ENCODE peak calls at places on chromosomes 1 and 21, in six cellular contexts. D is mesothelial cell of epicardium, N is body of pancreas, P is IMR-90, I is K562, X is AG04450. M is an unnamed sample.
A peak's percentile ranks its signal among the peaks of the same experiment; 100 is the strongest.

GRCh38 chr1:218384576-218384975 is 39.4 kb downstream of the TGFB2 start:
- DNase-seq in X (no peak), N (no peak), I (no peak), D (no peak), P (peak; percentile 65), M (no peak)

GRCh38 chr1:111653695-111654094 is 34.1 kb downstream of the RAP1A start:
- DNase-seq in I (no peak), P (no peak), N (no peak), D (no peak), X (no peak), M (no peak)

GRCh38 chr1:33612877-33613487 is 140.5 kb downstream of the ZSCAN20 start:
- DNase-seq in D (no peak), N (peak; percentile 75), I (peak; percentile 74), P (peak; percentile 64), X (peak; percentile 43), M (peak; percentile 69)

GRCh38 chr1:7265771-7266371 is 480.6 kb downstream of the CAMTA1 start:
- DNase-seq in P (peak; percentile 97), X (peak; percentile 61), N (peak; percentile 89), D (no peak), I (no peak), M (peak; percentile 91)

GRCh38 chr1:15848143-15848928 is 829 bp downstream of the SPEN start:
- DNase-seq in N (peak; percentile 41), I (no peak), P (peak; percentile 23), D (peak; percentile 23), X (no peak), M (no peak)

GRCh38 chr1:92754000-92754787 is 30.7 kb downstream of the EVI5 start:
- DNase-seq in D (no peak), P (peak; percentile 90), I (no peak), X (peak; percentile 69), N (no peak), M (no peak)

GRCh38 chr21:33380483-33380998 is 22.7 kb upstream of the IFNGR2 start:
- DNase-seq in D (no peak), X (no peak), I (peak; percentile 60), N (peak; percentile 65), P (peak; percentile 96), M (peak; percentile 93)

GRCh38 chr1:48177257-48177656 is 45.3 kb upstream of the SLC5A9 start:
- DNase-seq in X (no peak), D (no peak), I (peak; percentile 69), P (no peak), N (no peak), M (no peak)

GRCh38 chr1:22440582-22440981 is 11.1 kb upstream of the ZBTB40 start:
- DNase-seq in N (no peak), P (no peak), D (no peak), I (no peak), X (no peak), M (no peak)

GRCh38 chr1:242454262-242455051 is 70.0 kb downstream of the PLD5 start:
- DNase-seq in I (peak; percentile 49), X (no peak), D (no peak), N (no peak), P (peak; percentile 7), M (peak; percentile 32)

GRCh38 chr1:3481836-3482589 is 27.5 kb downstream of the ARHGEF16 start:
- DNase-seq in I (no peak), N (no peak), D (no peak), X (no peak), P (no peak), M (peak; percentile 46)

GRCh38 chr1:181350146-181350545 is 133.2 kb upstream of the CACNA1E start:
- DNase-seq in N (no peak), X (no peak), I (no peak), P (no peak), D (no peak), M (no peak)

DNA sequence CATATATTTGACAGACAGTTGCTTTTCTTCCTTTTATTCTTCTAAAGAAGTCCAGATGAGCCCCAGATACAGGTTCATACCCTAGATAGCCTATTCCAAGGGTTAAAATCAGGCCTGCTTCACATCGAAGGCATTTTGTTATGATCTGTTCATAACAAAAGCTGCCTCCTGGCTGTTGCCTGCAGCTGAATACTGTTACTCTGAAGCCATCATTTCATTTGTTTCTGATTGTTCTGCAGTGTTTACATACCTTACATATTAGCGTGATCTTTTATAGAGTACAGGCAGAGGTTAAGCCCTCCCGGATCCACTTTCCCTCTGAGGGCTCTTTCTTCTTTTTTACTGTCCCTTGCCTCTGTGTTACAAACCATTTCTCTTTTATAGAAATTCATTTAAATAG is 219.0 kb upstream of the HOOK1 start:
- DNase-seq in N (no peak), I (no peak), D (no peak), P (peak; percentile 85), X (peak; percentile 67), M (no peak)
- TF ChIP-seq CTCF in N (no peak), I (no peak), D (no peak), P (peak; percentile 18), X (peak; percentile 56), M (no peak)

DNA sequence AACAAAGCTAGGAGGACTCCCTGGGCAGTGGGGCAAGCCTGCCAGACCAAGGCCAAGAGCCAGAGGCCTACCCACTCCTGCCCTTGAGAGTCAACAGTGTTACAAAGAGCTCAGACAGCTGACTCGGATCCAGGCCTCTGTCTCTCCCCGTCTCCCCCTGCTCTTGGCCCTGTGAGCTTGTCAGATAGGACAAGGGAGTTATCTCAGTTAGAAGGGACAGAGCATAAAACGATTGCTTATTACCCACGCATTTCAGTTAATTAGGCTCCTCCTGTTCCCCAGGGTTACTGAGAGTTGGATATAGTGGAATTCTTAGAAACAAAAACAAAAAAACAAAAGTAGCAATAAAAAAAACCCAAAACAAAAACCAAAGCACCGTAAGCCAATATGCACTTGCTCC is 1.3 kb downstream of the SLC41A1 start:
- DNase-seq in I (peak; percentile 81), P (no peak), N (peak; percentile 62), X (no peak), D (no peak), M (no peak)
- TF ChIP-seq CTCF in I (no peak), P (no peak), N (no peak), X (no peak), D (no peak), M (no peak)

GRCh38 chr1:38500352-38500751 is 359.2 kb downstream of the RRAGC start:
- DNase-seq in X (no peak), I (no peak), P (no peak), D (no peak), N (no peak), M (no peak)
- TF ChIP-seq CTCF in X (peak; percentile 41), I (peak; percentile 59), P (peak; percentile 8), D (peak; percentile 54), N (no peak), M (no peak)

GRCh38 chr1:100358210-100358609 is 5.9 kb downstream of the CDC14A start:
- DNase-seq in I (no peak), X (no peak), P (no peak), D (no peak), N (no peak), M (no peak)
- TF ChIP-seq CTCF in I (peak; percentile 56), X (peak; percentile 48), P (peak; percentile 28), D (no peak), N (no peak), M (peak; percentile 31)

M was measured in Calu3.